ENCODE peak calls at places on chromosomes 11 and 22, in nine cellular contexts. R is transverse colon; O is activated naive CD4-positive, alpha-beta T cell treated with anti-CD3 and anti-CD28 coated beads, Interleukin-2, amount 10 ng/mL, durations not matched to agents 7 days and 5 days; G is GM18507; F is H4; X is CD8-positive, alpha-beta T cell; E is activated T-helper 1 cell treated with anti-CD3 and anti-CD28 coated beads, Interleukin-12 subunit alpha, Interleukin-12 subunit beta, Interleukin-2, Interleukin-4 antibody, amounts not matched to agents 30 ng/mL and 10 ng/mL and 1 ng/mL, durations not matched to agents 14 hours and 24 hours and 36 hours; N is NCI-H1930; Q is progenitor cell of endocrine pancreas. V is an unnamed sample.

GRCh38 chr11:6170226-6170625 is at the start of gene OR52B2:
- DNase-seq in R (no peak), O (no peak), G (no peak), F (no peak), X (no peak), E (no peak), N (no peak), Q (no peak), V (no peak)

GRCh38 chr22:30265851-30266444 is 703 bp downstream of the OSM start:
- DNase-seq in R (peak), O (peak), G (peak), F (no peak), X (peak), E (peak), N (no peak), Q (no peak), V (no peak)

GRCh38 chr11:106988151-106988806 is 30.0 kb downstream of the GUCY1A2 start:
- DNase-seq in R (no peak), O (no peak), G (no peak), F (peak), X (no peak), E (no peak), N (no peak), Q (no peak), V (no peak)

GRCh38 chr11:96207459-96208449 is 135.2 kb downstream of the MAML2 start:
- DNase-seq in R (peak), O (peak), G (no peak), F (peak), X (peak), E (no peak), N (no peak), Q (no peak), V (no peak)

GRCh38 chr11:96090711-96091110 is 166.8 kb upstream of the MTMR2 start:
- DNase-seq in R (no peak), O (no peak), G (no peak), F (no peak), X (no peak), E (no peak), N (no peak), Q (no peak), V (no peak)

GRCh38 chr11:19342036-19342435 is 101.3 kb upstream of the E2F8 start:
- DNase-seq in R (no peak), O (no peak), G (no peak), F (no peak), X (no peak), E (no peak), N (no peak), Q (no peak), V (no peak)

GRCh38 chr22:41290262-41291221 is 4.6 kb upstream of the RANGAP1 start:
- DNase-seq in R (no peak), O (no peak), G (no peak), F (peak), X (no peak), E (no peak), N (no peak), Q (no peak), V (no peak)

GRCh38 chr22:25111579-25112517 is 87.8 kb upstream of the CRYBB3 start:
- DNase-seq in R (peak), O (no peak), G (no peak), F (no peak), X (no peak), E (no peak), N (no peak), Q (no peak), V (no peak)

GRCh38 chr11:121523581-121524232 is 70.9 kb upstream of the SORL1-AS1 start:
- DNase-seq in R (no peak), O (no peak), G (no peak), F (no peak), X (no peak), E (no peak), N (peak), Q (no peak), V (no peak)

GRCh38 chr11:117723625-117724024 is 73.4 kb downstream of the DSCAML1 start:
- DNase-seq in R (peak), O (no peak), G (no peak), F (no peak), X (no peak), E (no peak), N (no peak), Q (no peak), V (no peak)

GRCh38 chr22:34975721-34976120 is 90.2 kb upstream of the ISX start:
- DNase-seq in R (no peak), O (no peak), G (no peak), F (peak), X (no peak), E (no peak), N (no peak), Q (no peak), V (no peak)

GRCh38 chr11:112644410-112645131 is 316.6 kb upstream of the NCAM1 start:
- DNase-seq in R (no peak), O (no peak), G (peak), F (no peak), X (no peak), E (no peak), N (no peak), Q (no peak), V (no peak)

GRCh38 chr11:71843858-71844257 is 10.9 kb downstream of the DEFB108B start:
- DNase-seq in R (no peak), O (no peak), G (no peak), F (no peak), X (no peak), E (no peak), N (no peak), Q (no peak), V (no peak)

GRCh38 chr11:28628412-28628811 is 520.2 kb downstream of the METTL15 start:
- DNase-seq in R (no peak), O (no peak), G (no peak), F (no peak), X (no peak), E (no peak), N (no peak), Q (no peak), V (no peak)

GRCh38 chr11:117861151-117862018 is 15.1 kb downstream of the FXYD6 start:
- DNase-seq in R (no peak), O (no peak), G (no peak), F (peak), X (no peak), E (no peak), N (peak), Q (no peak), V (peak)

GRCh38 chr11:79794484-79795393 is 353.9 kb upstream of the TENM4 start:
- DNase-seq in R (no peak), O (no peak), G (no peak), F (no peak), X (no peak), E (no peak), N (no peak), Q (no peak), V (peak)

GRCh38 chr11:1967641-1968225 is 20.6 kb downstream of the MRPL23 start:
- DNase-seq in R (no peak), O (no peak), G (no peak), F (no peak), X (no peak), E (no peak), N (no peak), Q (no peak), V (no peak)

GRCh38 chr22:31244044-31244942 is 32.2 kb downstream of the LIMK2 start:
- DNase-seq in R (no peak), O (no peak), G (no peak), F (peak), X (no peak), E (no peak), N (no peak), Q (no peak), V (no peak)

GRCh38 chr11:74330065-74330858 is 18.8 kb upstream of the P4HA3 start:
- DNase-seq in R (no peak), O (no peak), G (no peak), F (no peak), X (no peak), E (no peak), N (no peak), Q (no peak), V (no peak)

GRCh38 chr11:106644824-106645223 is 373.5 kb downstream of the GUCY1A2 start:
- DNase-seq in R (no peak), O (no peak), G (no peak), F (peak), X (no peak), E (no peak), N (no peak), Q (no peak), V (no peak)

V was measured in NCI-H187 treated with DMSO at 0.1 percent for 48 hours.